ENCODE peak calls at places on chromosomes 11 and 22, in seven cellular contexts. C, P, S, V, K, L and W are unnamed samples. For H3K4me1, the result is how much of the 10 kb centered on the place peaks cover.

GRCh38 chr11:116505466-116506247 is 267.1 kb downstream of the BUD13 start:
- DNase-seq in P (no peak), L (no peak), S (no peak), C (no peak), V (no peak), K (peak), W (no peak)

GRCh38 chr11:63508745-63509144 is 2.9 kb downstream of the LGALS12 start:
- DNase-seq in L (no peak), C (no peak), V (no peak), P (no peak), S (no peak), K (no peak), W (no peak)

GRCh38 chr11:124536520-124536919 is 6.9 kb downstream of the OR8B12 start:
- DNase-seq in L (peak), P (no peak), K (no peak), S (peak), V (no peak), C (no peak), W (peak)

GRCh38 chr11:36391062-36391461 is 95.0 kb downstream of the PRR5L start:
- DNase-seq in C (no peak), S (no peak), K (no peak), V (no peak), L (no peak), P (no peak), W (no peak)

GRCh38 chr11:27716850-27717249 is 16.6 kb upstream of the BDNF start:
- DNase-seq in K (no peak), V (no peak), S (no peak), P (no peak), L (no peak), C (no peak), W (no peak)

GRCh38 chr22:36368359-36368983 is 19.3 kb downstream of the MYH9 start:
- DNase-seq in V (peak), L (no peak), P (no peak), K (no peak), S (peak), C (no peak), W (no peak)

GRCh38 chr11:111939836-111940604 is 2.9 kb downstream of the DIXDC1 start:
- DNase-seq in S (no peak), K (no peak), V (no peak), L (no peak), P (no peak), C (no peak), W (no peak)

GRCh38 chr11:19686234-19686633 is 26.4 kb upstream of the NAV2 start:
- DNase-seq in S (no peak), C (no peak), K (no peak), P (no peak), L (no peak), V (no peak), W (no peak)

GRCh38 chr11:2681408-2682145 is 18.2 kb downstream of the KCNQ1OT1 start:
- DNase-seq in P (peak), S (no peak), C (no peak), L (no peak), V (no peak), K (no peak), W (no peak)

GRCh38 chr22:46957521-46957920 is 195.1 kb downstream of the TBC1D22A start:
- DNase-seq in C (peak), P (peak), K (no peak), S (no peak), V (no peak), L (no peak), W (no peak)

GRCh38 chr11:72227316-72228228 is 3.0 kb downstream of the INPPL1 start:
- DNase-seq in K (no peak), C (peak), V (no peak), L (no peak), P (peak), S (no peak), W (peak)

GRCh38 chr11:61481806-61482205 is 26.7 kb upstream of the LRRC10B start:
- DNase-seq in K (no peak), V (no peak), S (no peak), P (no peak), C (no peak), L (no peak), W (no peak)

GRCh38 chr11:334264-335033 is 13.8 kb upstream of the IFITM3 start:
- DNase-seq in L (no peak), V (peak), S (no peak), P (peak), C (no peak), K (no peak), W (peak)

GRCh38 chr11:18615628-18616392 is 16.2 kb downstream of the MISFA start:
- DNase-seq in K (no peak), L (no peak), V (no peak), C (no peak), S (no peak), P (no peak), W (no peak)

GRCh38 chr11:19080579-19080993 is 20.1 kb upstream of the MRGPRX2 start:
- DNase-seq in V (no peak), S (peak), C (no peak), K (no peak), P (no peak), L (peak), W (no peak)

GRCh38 chr22:50271519-50271970 is 1.4 kb upstream of the MAPK11 start:
- DNase-seq in C (peak), L (peak), K (no peak), S (peak), P (no peak), V (peak), W (no peak)

GRCh38 chr11:113663567-113663966 is 42.5 kb downstream of the TMPRSS5 start:
- DNase-seq in L (no peak), V (no peak), P (no peak), K (no peak), S (no peak), C (no peak), W (no peak)

GRCh38 chr22:31821572-31821971 is 67.8 kb downstream of the DEPDC5 start:
- DNase-seq in S (no peak), V (no peak), C (no peak), L (no peak), K (no peak), P (no peak), W (no peak)

GRCh38 chr11:20258496-20258895 is 98.2 kb upstream of the DBX1 start:
- DNase-seq in V (no peak), S (no peak), L (no peak), C (no peak), P (no peak), K (no peak), W (no peak)

GRCh38 chr22:30245181-30245984 is 1.2 kb downstream of the LIF start:
- DNase-seq in V (no peak), C (no peak), K (no peak), P (no peak), L (no peak), S (peak), W (no peak)

GRCh38 chr11:74232316-74232950 is 61.3 kb downstream of the PPME1 start:
- DNase-seq in P (no peak), L (peak), K (no peak), C (no peak), S (no peak), V (no peak), W (no peak)

GRCh38 chr11:78853521-78853920 is 278.9 kb upstream of the NARS2 start:
- DNase-seq in S (no peak), L (no peak), P (no peak), V (no peak), C (no peak), K (no peak), W (no peak)

GRCh38 chr11:131145806-131146205 is 224.6 kb upstream of the NTM start:
- DNase-seq in K (no peak), C (no peak), P (no peak), L (no peak), S (no peak), V (no peak), W (no peak)

GRCh38 chr22:35205956-35206355 is 51.3 kb upstream of the HMGXB4 start:
- DNase-seq in K (no peak), S (no peak), C (no peak), L (peak), V (no peak), P (no peak), W (no peak)

GRCh38 chr11:35487532-35488078 is 37.8 kb downstream of the PAMR1 start:
- DNase-seq in V (peak), C (no peak), K (no peak), S (peak), P (no peak), L (no peak), W (no peak)

GRCh38 chr11:133945087-133945974 is 11.4 kb downstream of the IGSF9B start:
- DNase-seq in L (no peak), P (peak), V (no peak), S (no peak), C (no peak), K (no peak), W (no peak)

GRCh38 chr11:85791326-85791990 is 19.5 kb downstream of the SYTL2 start:
- DNase-seq in P (no peak), K (no peak), L (no peak), V (no peak), S (no peak), C (no peak), W (no peak)
- TF ChIP-seq POLR2AphosphoS5 in P (no peak), K (no peak), L (no peak), V (no peak), S (no peak), C (no peak), W (no peak)

GRCh38 chr22:20206709-20207215 is 55.9 kb upstream of the CCDC188 start:
- DNase-seq in C (peak), K (no peak), L (no peak), P (no peak), S (no peak), V (peak), W (no peak)

GRCh38 chr22:20205464-20205963 is 54.7 kb upstream of the CCDC188 start:
- DNase-seq in V (no peak), S (no peak), C (no peak), P (no peak), L (no peak), K (no peak), W (no peak)

GRCh38 chr22:20204821-20205220 is 54.0 kb upstream of the CCDC188 start:
- DNase-seq in K (no peak), C (no peak), V (no peak), L (no peak), P (no peak), S (no peak), W (no peak)

GRCh38 chr22:20207277-20208025 is 56.6 kb upstream of the CCDC188 start:
- DNase-seq in S (no peak), P (no peak), K (no peak), L (no peak), C (no peak), V (no peak), W (no peak)

GRCh38 chr22:20205964-20206708 is 55.3 kb upstream of the CCDC188 start:
- DNase-seq in K (no peak), V (peak), L (peak), C (peak), S (peak), P (peak), W (no peak)
- H3K4me1 ChIP-seq in K (half or more), V (half or more), L (under half), C (half or more), S (under half), P (under half), W (under half)

GRCh38 chr11:69636512-69636866 is 4.5 kb upstream of the CCND1 start:
- DNase-seq in P (peak), K (no peak), S (no peak), V (no peak), C (peak), L (no peak), W (no peak)
- TF ChIP-seq POLR2AphosphoS5 in P (peak), K (no peak), S (no peak), V (no peak), C (peak), L (peak), W (peak)

DNA sequence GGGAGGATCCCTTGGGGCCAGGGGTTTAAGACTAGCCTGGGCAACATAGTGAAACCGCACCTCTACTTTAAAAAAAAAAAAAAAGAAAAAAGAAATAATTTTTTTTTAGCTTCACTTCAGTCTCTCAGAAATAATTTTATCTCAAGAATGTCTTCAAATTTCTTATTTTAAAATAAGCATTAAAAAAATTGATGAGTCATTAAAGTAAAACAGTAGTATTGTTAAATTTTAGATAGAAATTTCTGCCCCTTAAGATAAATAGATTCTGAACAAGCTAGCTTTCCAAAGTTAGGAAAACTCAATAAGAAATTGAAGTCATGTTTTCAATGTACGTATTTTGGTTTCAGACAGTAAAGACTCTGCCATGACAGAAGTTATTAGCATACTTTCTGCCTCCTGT is 7.7 kb upstream of the PACS1 start:
- DNase-seq in L (no peak), C (no peak), V (no peak), S (no peak), K (no peak), P (no peak), W (no peak)
- H3K4me1 ChIP-seq in L (under half), C (under half), V (under half), S (under half), K (under half), P (under half), W (under half)

DNA sequence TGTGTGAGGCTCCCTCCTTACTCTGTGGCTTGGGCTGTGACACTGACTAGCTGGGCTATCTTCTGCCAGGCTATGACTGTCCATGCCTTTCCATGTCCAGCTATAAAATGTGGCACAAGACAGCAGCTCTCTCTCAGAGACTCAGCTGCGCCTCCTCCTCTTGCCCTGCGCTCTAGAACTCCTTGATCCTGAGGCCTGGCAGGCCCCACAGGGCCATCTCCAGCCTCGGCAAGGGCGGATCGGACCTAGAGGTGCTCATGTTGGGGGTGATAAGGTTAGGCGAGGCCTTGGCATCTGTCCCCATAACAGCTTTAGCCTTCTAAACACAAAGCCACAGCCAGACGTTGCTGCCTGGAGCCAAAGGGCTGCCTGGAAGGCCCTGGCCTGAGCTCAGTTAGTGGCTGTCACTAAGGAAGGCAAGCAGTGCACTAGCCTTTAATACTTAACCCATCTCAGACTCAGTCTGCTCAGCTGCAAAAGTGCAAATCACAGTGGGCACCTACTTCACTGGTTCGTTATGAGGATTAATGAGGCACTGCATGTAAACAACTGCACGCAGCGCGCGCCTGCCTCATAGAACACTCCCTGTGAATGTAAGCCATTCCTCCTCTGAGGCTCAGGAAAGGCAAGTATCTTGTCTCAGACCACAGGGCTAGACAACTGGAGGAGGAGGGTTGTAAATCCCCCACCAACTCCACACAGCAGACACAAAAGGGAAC is 1.2 kb downstream of the GUCD1 start:
- DNase-seq in C (peak), S (peak), L (peak), P (peak), K (no peak), V (no peak), W (no peak)
- TF ChIP-seq POLR2AphosphoS5 in C (peak), S (no peak), L (no peak), P (no peak), K (no peak), V (no peak), W (no peak)

DNA sequence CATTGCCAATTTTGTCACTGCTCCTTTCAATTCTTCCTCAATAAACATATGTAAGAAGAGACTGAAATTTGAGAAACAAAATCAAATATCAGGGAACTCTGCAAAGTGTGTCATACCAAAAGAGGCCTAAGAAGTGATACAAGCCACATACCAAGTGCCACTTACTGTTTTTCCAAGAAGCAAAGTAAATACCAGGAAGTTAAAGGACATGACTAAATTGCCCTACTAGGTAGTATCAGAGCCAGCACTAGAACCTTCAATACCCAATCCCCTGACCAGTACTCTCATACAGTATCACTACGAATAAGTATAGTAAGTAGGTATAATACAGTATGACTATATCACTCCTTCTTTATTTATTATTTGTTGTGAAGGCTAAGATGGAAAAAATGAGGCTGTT is 13.6 kb downstream of the MAML2 start:
- DNase-seq in K (no peak), C (no peak), V (no peak), S (no peak), P (no peak), L (no peak), W (no peak)
- H3K4me1 ChIP-seq in K (half or more), C (under half), V (under half), S (half or more), P (under half), L (under half), W (under half)

DNA sequence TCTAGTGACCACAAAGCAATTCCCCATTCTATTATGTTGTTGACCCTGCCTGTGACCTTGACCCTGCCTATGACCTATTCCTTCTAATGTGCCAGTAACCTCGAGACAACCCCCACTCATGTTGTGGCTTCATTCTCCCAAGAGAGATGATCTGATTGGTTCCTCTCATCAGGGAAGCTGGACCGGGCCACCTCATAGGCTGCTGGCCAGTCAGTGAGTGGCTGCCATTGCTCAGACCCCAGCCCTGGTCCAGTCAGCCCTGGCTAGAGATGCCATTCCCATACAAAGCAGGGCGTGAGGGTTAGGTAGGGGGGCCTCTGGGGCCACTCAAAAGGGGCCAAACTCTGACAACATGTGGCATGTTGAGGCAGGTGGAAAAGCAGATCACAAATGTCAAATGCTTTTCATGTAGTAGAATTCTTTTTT is 11.9 kb downstream of the SLC29A2 start:
- DNase-seq in L (no peak), P (no peak), V (peak), K (no peak), C (no peak), S (no peak), W (no peak)
- TF ChIP-seq POLR2AphosphoS5 in L (no peak), P (no peak), V (peak), K (no peak), C (no peak), S (no peak), W (no peak)

GRCh38 chr11:122632178-122632824 is 23.2 kb upstream of the UBASH3B start:
- DNase-seq in S (no peak), V (no peak), L (no peak), K (no peak), P (peak), C (no peak), W (no peak)
- H3K4me1 ChIP-seq in S (under half), V (under half), L (under half), K (under half), P (under half), C (under half), W (under half)

GRCh38 chr11:22797081-22797480 is 32.5 kb downstream of the SVIP start:
- DNase-seq in K (no peak), P (no peak), V (no peak), L (no peak), C (no peak), S (no peak), W (no peak)

GRCh38 chr11:22798890-22799289 is 30.7 kb downstream of the SVIP start:
- DNase-seq in P (no peak), S (no peak), V (no peak), L (no peak), K (no peak), C (no peak), W (no peak)

GRCh38 chr11:22800482-22800881 is 29.1 kb downstream of the SVIP start:
- DNase-seq in P (no peak), K (no peak), S (no peak), V (no peak), L (no peak), C (no peak), W (no peak)

GRCh38 chr11:22792497-22792896 is 37.1 kb downstream of the SVIP start:
- DNase-seq in K (no peak), C (no peak), V (peak), P (no peak), S (peak), L (no peak), W (no peak)

DNA sequence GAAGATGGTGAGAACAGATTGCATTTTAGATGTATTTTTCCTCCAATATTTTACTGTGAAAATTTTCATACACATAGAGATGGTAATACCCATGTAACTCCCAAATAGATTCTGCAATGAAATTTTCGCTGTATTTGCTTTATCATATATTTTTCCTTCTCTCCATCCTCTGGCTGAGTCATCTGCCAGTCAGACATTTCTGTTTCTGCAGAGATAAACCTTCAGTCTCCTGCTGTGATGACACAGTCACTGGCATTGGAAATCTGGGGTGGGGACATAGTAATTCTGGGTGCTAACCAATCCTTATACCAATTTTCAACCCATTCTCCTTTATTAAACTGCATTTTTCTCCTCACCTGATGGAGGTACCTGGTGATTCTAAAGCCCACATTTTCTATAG is 33.7 kb downstream of the SVIP start:
- DNase-seq in C (no peak), K (no peak), S (no peak), P (no peak), V (peak), L (no peak), W (no peak)
- TF ChIP-seq POLR2AphosphoS5 in C (no peak), K (no peak), S (no peak), P (no peak), V (peak), L (no peak), W (no peak)